ENCODE peak calls at places on chromosomes 13 and 19, in eight cellular contexts. C, W, V, X, A, Q, S and E are unnamed samples.

GRCh38 chr19:1274081-1274851 is 1.1 kb upstream of the FAM174C start:
- DNase-seq in C (no peak), W (no peak), V (no peak), X (no peak), A (no peak), Q (no peak), S (no peak), E (no peak)

GRCh38 chr19:4909897-4910593 is 744 bp downstream of the UHRF1 start:
- DNase-seq in C (peak), W (peak), V (peak), X (peak), A (peak), Q (peak), S (peak), E (peak)

GRCh38 chr13:85896516-85897450 is 97.6 kb upstream of the SLITRK6 start:
- DNase-seq in C (no peak), W (no peak), V (no peak), X (no peak), A (no peak), Q (no peak), S (no peak), E (no peak)

GRCh38 chr13:107778094-107778493 is 437.2 kb downstream of the LIG4 start:
- DNase-seq in C (no peak), W (no peak), V (no peak), X (no peak), A (no peak), Q (no peak), S (no peak), E (no peak)

GRCh38 chr19:3968556-3969434 is 2.1 kb downstream of the DAPK3 start:
- DNase-seq in C (peak), W (peak), V (no peak), X (no peak), A (no peak), Q (no peak), S (peak), E (peak)

GRCh38 chr13:105979586-105979985 is 555.9 kb downstream of the EFNB2 start:
- DNase-seq in C (no peak), W (no peak), V (no peak), X (no peak), A (no peak), Q (no peak), S (no peak), E (no peak)

GRCh38 chr13:20174656-20175405 is 14.0 kb upstream of the GJA3 start:
- DNase-seq in C (no peak), W (peak), V (no peak), X (no peak), A (peak), Q (peak), S (peak), E (peak)

GRCh38 chr13:114068723-114069322 is 63.6 kb downstream of the RASA3 start:
- DNase-seq in C (no peak), W (no peak), V (no peak), X (no peak), A (no peak), Q (no peak), S (peak), E (no peak)

GRCh38 chr19:56637976-56638555 is 4.9 kb upstream of the SMIM17 start:
- DNase-seq in C (peak), W (peak), V (no peak), X (no peak), A (peak), Q (no peak), S (peak), E (peak)

GRCh38 chr19:459724-460511 is 915 bp downstream of the SHC2 start:
- DNase-seq in C (peak), W (peak), V (no peak), X (no peak), A (peak), Q (peak), S (peak), E (peak)

GRCh38 chr19:4499318-4499717 is 19.0 kb downstream of the PLIN4 start:
- DNase-seq in C (no peak), W (no peak), V (no peak), X (no peak), A (no peak), Q (no peak), S (no peak), E (no peak)

GRCh38 chr19:19551862-19552192 is 13.8 kb downstream of the CILP2 start:
- DNase-seq in C (no peak), W (no peak), V (no peak), X (no peak), A (no peak), Q (no peak), S (no peak), E (no peak)

GRCh38 chr13:31767175-31767900 is 28.0 kb downstream of the RXFP2 start:
- DNase-seq in C (no peak), W (no peak), V (no peak), X (no peak), A (no peak), Q (no peak), S (peak), E (no peak)

GRCh38 chr19:29550896-29551295 is 25.1 kb downstream of the VSTM2B start:
- DNase-seq in C (no peak), W (peak), V (no peak), X (no peak), A (no peak), Q (no peak), S (no peak), E (no peak)

GRCh38 chr13:44416297-44416696 is 42.7 kb downstream of the SERP2 start:
- DNase-seq in C (no peak), W (no peak), V (no peak), X (no peak), A (no peak), Q (no peak), S (no peak), E (no peak)

GRCh38 chr19:46499692-46500091 is 4.0 kb upstream of the PNMA8B start:
- DNase-seq in C (no peak), W (no peak), V (no peak), X (no peak), A (no peak), Q (no peak), S (no peak), E (no peak)

GRCh38 chr19:39481229-39481545 is 549 bp downstream of the TIMM50 start:
- DNase-seq in C (no peak), W (no peak), V (no peak), X (no peak), A (no peak), Q (no peak), S (peak), E (no peak)

GRCh38 chr13:112140366-112140765 is 73.4 kb downstream of the SOX1 start:
- DNase-seq in C (no peak), W (no peak), V (no peak), X (no peak), A (no peak), Q (no peak), S (no peak), E (no peak)

GRCh38 chr19:42121036-42121621 is 11.1 kb downstream of the POU2F2 start:
- DNase-seq in C (no peak), W (no peak), V (no peak), X (no peak), A (peak), Q (no peak), S (no peak), E (no peak)

GRCh38 chr13:47594833-47595232 is 406.2 kb downstream of the SUCLA2 start:
- DNase-seq in C (no peak), W (no peak), V (no peak), X (no peak), A (peak), Q (no peak), S (no peak), E (no peak)

GRCh38 chr19:12983561-12984142 is 11.6 kb upstream of the NFIX start:
- DNase-seq in C (peak), W (no peak), V (peak), X (peak), A (peak), Q (peak), S (peak), E (peak)

GRCh38 chr19:38401148-38401547 is 1.7 kb upstream of the FAM98C start:
- DNase-seq in C (no peak), W (no peak), V (no peak), X (no peak), A (no peak), Q (no peak), S (no peak), E (no peak)

GRCh38 chr13:74218291-74218690 is 84.1 kb upstream of the KLF12 start:
- DNase-seq in C (no peak), W (no peak), V (no peak), X (no peak), A (no peak), Q (no peak), S (no peak), E (no peak)

GRCh38 chr19:40322271-40322610 is 26.0 kb downstream of the C19orf47 start:
- DNase-seq in C (no peak), W (no peak), V (no peak), X (no peak), A (no peak), Q (no peak), S (no peak), E (no peak)

GRCh38 chr13:59643906-59644626 is 519.7 kb downstream of the DIAPH3 start:
- DNase-seq in C (no peak), W (no peak), V (no peak), X (no peak), A (no peak), Q (no peak), S (no peak), E (no peak)

GRCh38 chr13:69769637-69770036 is 338.0 kb upstream of the ATXN8OS start:
- DNase-seq in C (no peak), W (no peak), V (no peak), X (no peak), A (no peak), Q (no peak), S (no peak), E (no peak)

GRCh38 chr19:41531438-41532311 is 44.3 kb upstream of the CEACAM21 start:
- DNase-seq in C (peak), W (peak), V (peak), X (peak), A (peak), Q (peak), S (peak), E (peak)

GRCh38 chr19:55454787-55455243 is 6.6 kb downstream of the ISOC2 start:
- DNase-seq in C (peak), W (no peak), V (no peak), X (peak), A (peak), Q (no peak), S (peak), E (peak)

GRCh38 chr13:30276178-30276577 is 31.2 kb downstream of the KATNAL1 start:
- DNase-seq in C (no peak), W (no peak), V (no peak), X (no peak), A (no peak), Q (no peak), S (no peak), E (no peak)

GRCh38 chr13:99797716-99798115 is 173.9 kb downstream of the ZIC5 start:
- DNase-seq in C (no peak), W (no peak), V (no peak), X (no peak), A (no peak), Q (no peak), S (no peak), E (no peak)

GRCh38 chr13:71629167-71629566 is 237.8 kb downstream of the DACH1 start:
- DNase-seq in C (no peak), W (no peak), V (no peak), X (no peak), A (no peak), Q (no peak), S (no peak), E (no peak)

GRCh38 chr13:102191951-102192461 is 209.8 kb downstream of the FGF14 start:
- DNase-seq in C (no peak), W (no peak), V (no peak), X (no peak), A (no peak), Q (no peak), S (no peak), E (no peak)

GRCh38 chr13:112664501-112665203 is 25.2 kb upstream of the ATP11A start:
- DNase-seq in C (no peak), W (peak), V (no peak), X (no peak), A (no peak), Q (no peak), S (no peak), E (no peak)

GRCh38 chr13:42266464-42266863 is 5.5 kb upstream of the AKAP11 start:
- DNase-seq in C (no peak), W (no peak), V (no peak), X (no peak), A (no peak), Q (no peak), S (peak), E (no peak)

GRCh38 chr19:38701455-38702063 is 42.7 kb downstream of the CAPN12 start:
- DNase-seq in C (peak), W (no peak), V (no peak), X (no peak), A (no peak), Q (no peak), S (no peak), E (no peak)

GRCh38 chr19:31991984-31992655 is 353.3 kb upstream of the ZNF507 start:
- DNase-seq in C (no peak), W (no peak), V (no peak), X (no peak), A (no peak), Q (no peak), S (no peak), E (no peak)